ENCODE peak calls at places on chromosome 17, in six cellular contexts. U is anterior cingulate cortex; O is head of caudate nucleus; X is neural crest cell; L is activated T-helper 1 cell treated with anti-CD3 and anti-CD28 coated beads, Interleukin-12 subunit alpha, Interleukin-12 subunit beta, Interleukin-2, Interleukin-4 antibody, amounts not matched to agents 30 ng/mL and 10 ng/mL and 1 ng/mL, durations not matched to agents 14 hours and 24 hours and 36 hours; N is substantia nigra. P is an unnamed sample.

GRCh38 chr17:47085736-47086135 is 103.4 kb downstream of the CDC27 start:
- DNase-seq in X (no peak), L (no peak), U (no peak), O (no peak), N (no peak), P (no peak)

GRCh38 chr17:19714542-19715411 is 1.6 kb downstream of the SLC47A2 start:
- DNase-seq in N (no peak), X (no peak), U (no peak), O (peak; percentile 34), L (no peak), P (no peak)

GRCh38 chr17:15261063-15261817 is 3.9 kb downstream of the PMP22 start:
- DNase-seq in X (peak; percentile 47), L (no peak), N (no peak), U (no peak), O (peak; percentile 38), P (no peak)

GRCh38 chr17:55354941-55355340 is 66.7 kb downstream of the MMD start:
- DNase-seq in X (no peak), L (no peak), N (no peak), U (no peak), O (no peak), P (no peak)

GRCh38 chr17:4948997-4949320 is 629 bp upstream of the PFN1 start:
- DNase-seq in U (no peak), X (peak; percentile 67), N (no peak), O (peak; percentile 66), L (peak; percentile 77), P (peak; percentile 84)

GRCh38 chr17:62663304-62663703 is 35.8 kb downstream of the MRC2 start:
- DNase-seq in O (no peak), U (no peak), X (no peak), L (no peak), N (no peak), P (no peak)

GRCh38 chr17:79679631-79680340 is 51.0 kb upstream of the ENPP7 start:
- DNase-seq in N (no peak), U (no peak), X (no peak), L (no peak), O (no peak), P (no peak)

GRCh38 chr17:8120520-8121443 is 2.5 kb upstream of the ALOXE3 start:
- DNase-seq in N (no peak), X (peak; percentile 64), U (no peak), L (peak; percentile 64), O (peak; percentile 72), P (peak; percentile 80)

GRCh38 chr17:68942389-68942788 is 12.8 kb downstream of the ABCA8 start:
- DNase-seq in U (no peak), L (no peak), O (no peak), N (no peak), X (no peak), P (no peak)

GRCh38 chr17:32502013-32502412 is 15.2 kb downstream of the CDK5R1 start:
- DNase-seq in X (no peak), N (no peak), L (no peak), U (no peak), O (no peak), P (no peak)

GRCh38 chr17:67293251-67294203 is 48.5 kb upstream of the HELZ start:
- DNase-seq in L (peak; percentile 54), N (no peak), O (peak; percentile 58), U (peak; percentile 9), X (peak; percentile 30), P (peak; percentile 50)

GRCh38 chr17:1490643-1491405 is 1.7 kb downstream of the MYO1C start:
- DNase-seq in X (peak; percentile 50), L (peak; percentile 73), U (no peak), O (peak; percentile 46), N (no peak), P (peak; percentile 70)

GRCh38 chr17:32276217-32276616 is 10.6 kb downstream of the RHBDL3 start:
- DNase-seq in O (no peak), L (no peak), U (no peak), N (no peak), X (no peak), P (no peak)

GRCh38 chr17:54324813-54325212 is 502.1 kb downstream of the KIF2B start:
- DNase-seq in X (no peak), N (no peak), O (no peak), U (no peak), L (no peak), P (no peak)

GRCh38 chr17:59406278-59406677 is 74.8 kb downstream of the YPEL2 start:
- DNase-seq in L (no peak), O (no peak), N (no peak), X (no peak), U (no peak), P (no peak)

GRCh38 chr17:47066095-47066494 is 87.0 kb upstream of the RPRML start:
- DNase-seq in N (no peak), U (no peak), X (no peak), L (no peak), O (no peak), P (no peak)

GRCh38 chr17:3635474-3636153 is 436 bp downstream of the SHPK start:
- DNase-seq in N (no peak), X (no peak), O (no peak), L (no peak), U (no peak), P (no peak)

GRCh38 chr17:43350888-43351361 is 47.9 kb upstream of the ARL4D start:
- DNase-seq in N (no peak), O (no peak), X (no peak), L (no peak), U (no peak), P (peak; percentile 68)

GRCh38 chr17:57890857-57891232 is 41.0 kb upstream of the MRPS23 start:
- DNase-seq in U (no peak), N (no peak), O (no peak), L (no peak), X (no peak), P (no peak)

GRCh38 chr17:43471801-43472200 is 12.0 kb upstream of the DHX8 start:
- DNase-seq in O (no peak), U (no peak), X (no peak), N (no peak), L (no peak), P (no peak)

GRCh38 chr17:71033336-71033735 is 864.0 kb downstream of the KCNJ2 start:
- DNase-seq in X (no peak), U (no peak), L (no peak), O (no peak), N (no peak), P (no peak)

GRCh38 chr17:36869856-36870617 is 67.2 kb upstream of the LHX1 start:
- DNase-seq in O (no peak), N (no peak), L (no peak), X (no peak), U (no peak), P (no peak)

GRCh38 chr17:80187493-80187892 is 17.7 kb downstream of the CARD14 start:
- DNase-seq in O (no peak), N (no peak), U (no peak), X (no peak), L (no peak), P (no peak)

GRCh38 chr17:76532072-76532651 is 5.3 kb downstream of the CYGB start:
- DNase-seq in X (no peak), N (no peak), O (no peak), U (no peak), L (no peak), P (no peak)

P was measured in T-helper 2 cell treated with Interferon-gamma antibody and Interleukin-4, amounts not matched to agents 5 μg/mL and 100 μg/mL, for 36 hours.